ENCODE peak calls at places on chromosomes 12 and 14, in six cellular contexts. H is cardiac muscle cell; T is heart left ventricle; A is GM23338; L is activated CD8-positive, alpha-beta T cell treated with anti-CD3 and anti-CD28 coated beads for 36 hours; Q is heart right ventricle. Y is an unnamed sample.

GRCh38 chr14:61643546-61643945 is 51.8 kb upstream of the HIF1A start:
- DNase-seq in H (no peak), T (no peak), A (no peak), L (no peak), Q (no peak), Y (no peak)

GRCh38 chr12:112800183-112800582 is 8.6 kb downstream of the RPH3A start:
- DNase-seq in H (no peak), T (no peak), A (no peak), L (no peak), Q (no peak), Y (no peak)

GRCh38 chr14:102440392-102440791 is 69.2 kb downstream of the ANKRD9 start:
- DNase-seq in H (no peak), T (no peak), A (no peak), L (no peak), Q (no peak), Y (no peak)

GRCh38 chr14:21846227-21846885 is 172.7 kb upstream of the OR4E1 start:
- DNase-seq in H (peak; percentile 17), T (no peak), A (peak; percentile 77), L (peak; percentile 82), Q (no peak), Y (no peak)

GRCh38 chr14:93648440-93649168 is 139.7 kb downstream of the PRIMA1 start:
- DNase-seq in H (no peak), T (no peak), A (peak; percentile 77), L (peak; percentile 69), Q (no peak), Y (no peak)

GRCh38 chr12:30985814-30986452 is 59.4 kb downstream of the TSPAN11 start:
- DNase-seq in H (peak; percentile 74), T (peak; percentile 42), A (peak; percentile 79), L (peak; percentile 47), Q (peak; percentile 61), Y (peak; percentile 64)

GRCh38 chr12:104788848-104789271 is 169.2 kb downstream of the SLC41A2 start:
- DNase-seq in H (no peak), T (no peak), A (peak; percentile 90), L (no peak), Q (no peak), Y (no peak)

GRCh38 chr14:75295061-75295461 is 16.4 kb downstream of the FOS start:
- DNase-seq in H (peak; percentile 90), T (peak; percentile 71), A (peak; percentile 68), L (peak; percentile 32), Q (peak; percentile 69), Y (no peak)

GRCh38 chr12:120939523-120939922 is 35.4 kb upstream of the SPPL3 start:
- DNase-seq in H (no peak), T (peak; percentile 50), A (no peak), L (no peak), Q (no peak), Y (no peak)

GRCh38 chr12:128853321-128854197 is at the start of gene GLT1D1:
- DNase-seq in H (no peak), T (no peak), A (peak; percentile 33), L (no peak), Q (no peak), Y (peak; percentile 29)

GRCh38 chr12:89497005-89497404 is 27.6 kb downstream of the GALNT4 start:
- DNase-seq in H (peak; percentile 87), T (no peak), A (no peak), L (no peak), Q (no peak), Y (no peak)

GRCh38 chr14:80215081-80215480 is 3.8 kb upstream of the DIO2 start:
- DNase-seq in H (no peak), T (no peak), A (no peak), L (no peak), Q (no peak), Y (no peak)

GRCh38 chr12:25352078-25352918 is 101.6 kb upstream of the KRAS start:
- DNase-seq in H (peak; percentile 60), T (no peak), A (no peak), L (no peak), Q (no peak), Y (no peak)

GRCh38 chr12:98456583-98457573 is 58.5 kb upstream of the TMPO start:
- DNase-seq in H (peak; percentile 65), T (peak; percentile 37), A (peak; percentile 77), L (peak; percentile 54), Q (peak; percentile 48), Y (no peak)

GRCh38 chr12:94218244-94218643 is 69.9 kb downstream of the PLXNC1 start:
- DNase-seq in H (no peak), T (no peak), A (no peak), L (no peak), Q (no peak), Y (no peak)

GRCh38 chr12:109018276-109018675 is 2.6 kb downstream of the SVOP start:
- DNase-seq in H (no peak), T (no peak), A (no peak), L (no peak), Q (no peak), Y (no peak)

GRCh38 chr14:69132513-69133181 is 20.3 kb downstream of the DCAF5 start:
- DNase-seq in H (peak; percentile 10), T (no peak), A (no peak), L (no peak), Q (no peak), Y (no peak)

GRCh38 chr14:54447231-54447692 is 6.1 kb upstream of the CNIH1 start:
- DNase-seq in H (peak; percentile 86), T (no peak), A (no peak), L (peak; percentile 14), Q (no peak), Y (no peak)

GRCh38 chr12:127928178-127928577 is 338.8 kb upstream of the TMEM132C start:
- DNase-seq in H (no peak), T (no peak), A (no peak), L (no peak), Q (no peak), Y (no peak)

GRCh38 chr14:101122114-101122854 is 218.8 kb upstream of the RTL1 start:
- DNase-seq in H (no peak), T (no peak), A (no peak), L (no peak), Q (no peak), Y (no peak)

GRCh38 chr12:2960996-2961616 is 1.9 kb downstream of the TEAD4 start:
- DNase-seq in H (no peak), T (no peak), A (peak; percentile 43), L (no peak), Q (no peak), Y (no peak)

GRCh38 chr12:65925626-65926025 is 101.3 kb downstream of the HMGA2 start:
- DNase-seq in H (no peak), T (no peak), A (no peak), L (no peak), Q (no peak), Y (no peak)

GRCh38 chr14:38098074-38098846 is 109.4 kb upstream of the SSTR1 start:
- DNase-seq in H (peak; percentile 6), T (no peak), A (no peak), L (no peak), Q (no peak), Y (no peak)

GRCh38 chr12:16606201-16606849 is 363 bp upstream of the LMO3 start:
- DNase-seq in H (peak; percentile 72), T (no peak), A (peak; percentile 86), L (no peak), Q (peak; percentile 12), Y (no peak)

GRCh38 chr12:1077036-1077803 is 86.2 kb downstream of the ERC1 start:
- DNase-seq in H (no peak), T (no peak), A (no peak), L (no peak), Q (no peak), Y (no peak)

DNA sequence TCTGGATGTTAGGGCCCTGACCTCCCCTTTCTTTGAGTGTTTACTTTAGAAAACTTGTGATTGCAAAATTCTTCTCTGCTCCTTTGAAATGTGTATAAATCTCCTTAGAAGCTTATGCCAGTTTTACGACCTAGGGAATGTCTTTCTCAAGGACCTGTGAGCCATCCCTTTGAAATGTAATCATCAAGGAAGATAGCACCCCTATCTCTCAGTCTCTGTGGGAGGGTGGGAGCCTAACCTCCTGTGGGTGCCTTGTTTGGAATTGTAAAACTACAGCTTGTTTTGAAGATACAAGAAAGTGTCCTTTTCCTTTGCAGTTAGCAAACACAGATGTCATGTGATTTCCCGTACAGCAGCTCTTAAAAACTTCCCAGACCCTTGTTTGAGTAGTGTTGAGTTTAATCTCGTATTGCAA is 3.3 kb downstream of the OR10AD1 start:
- DNase-seq in H (peak; percentile 57), T (no peak), A (peak; percentile 21), L (no peak), Q (no peak), Y (no peak)
- TF ChIP-seq CTCF in H (no peak), T (no peak), A (no peak), L (no peak), Q (no peak), Y (no peak)

DNA sequence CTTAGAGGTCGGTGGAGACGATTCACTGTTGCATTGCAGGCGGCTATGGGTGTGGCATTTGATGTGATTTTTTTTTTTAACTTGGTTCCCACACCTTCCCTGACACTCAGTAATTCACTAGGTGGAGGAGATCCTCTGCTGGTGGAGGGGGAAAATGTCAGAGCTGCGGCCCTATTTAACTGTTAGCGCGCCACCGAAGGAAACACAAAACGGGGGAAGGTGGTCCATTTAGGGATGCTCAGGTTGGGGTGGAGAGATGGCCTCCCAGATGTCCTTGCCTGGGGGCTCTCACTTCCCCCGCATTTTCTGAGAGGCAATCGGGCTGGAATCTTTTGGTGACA is 4.3 kb upstream of the HOXC12 start:
- DNase-seq in H (no peak), T (no peak), A (no peak), L (no peak), Q (no peak), Y (no peak)
- TF ChIP-seq CTCF in H (no peak), T (no peak), A (no peak), L (no peak), Q (no peak), Y (no peak)

DNA sequence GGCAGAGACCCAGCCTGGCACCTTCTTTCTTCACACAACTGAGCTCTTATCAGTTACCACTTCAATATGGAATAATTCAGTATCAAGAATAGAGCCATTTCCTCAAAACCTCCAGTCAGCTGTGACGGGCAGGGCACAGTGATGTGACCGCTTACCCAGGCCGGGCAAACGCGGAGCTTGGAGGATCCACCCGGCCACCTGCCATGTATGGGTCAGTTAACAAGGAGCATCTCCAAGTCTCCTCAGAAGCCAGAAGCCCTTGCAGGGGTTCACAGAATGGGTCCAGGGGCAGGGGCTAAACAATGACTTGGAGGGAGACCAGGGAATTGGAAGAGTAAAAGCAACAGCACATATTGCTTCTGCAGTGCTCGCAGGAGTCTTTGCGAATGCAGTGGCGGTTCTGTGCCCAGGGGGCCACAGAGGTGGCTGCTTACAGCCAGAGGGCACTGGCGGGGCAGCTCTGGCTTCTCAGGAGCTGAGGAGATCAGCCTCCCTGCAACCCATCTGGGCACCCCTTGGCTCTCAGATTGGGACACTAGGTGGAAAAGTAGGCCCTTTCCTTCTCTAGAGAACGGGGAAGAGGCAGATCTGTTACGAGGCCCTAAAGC is 162.3 kb downstream of the CALM1 start:
- DNase-seq in H (no peak), T (no peak), A (no peak), L (no peak), Q (no peak), Y (no peak)
- TF ChIP-seq CTCF in H (no peak), T (no peak), A (peak; percentile 7), L (no peak), Q (no peak), Y (no peak)

DNA sequence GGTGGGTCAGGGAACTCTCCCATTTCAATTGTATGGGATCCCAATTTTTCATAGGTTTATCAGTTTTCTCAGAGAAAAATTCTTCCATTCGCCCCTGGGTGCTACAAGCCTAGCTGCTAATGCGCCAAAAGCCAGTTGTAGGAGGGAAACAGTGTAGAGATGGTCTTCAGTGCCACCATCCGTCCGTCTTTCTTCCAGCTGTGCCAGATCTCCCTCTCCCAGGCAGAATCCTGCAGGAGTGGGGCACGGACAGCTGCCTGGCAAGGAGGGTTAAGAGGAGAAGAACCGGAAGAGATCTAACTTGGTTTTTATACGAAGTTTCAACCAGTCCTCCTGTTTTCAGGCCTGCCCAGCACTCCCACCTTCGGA is 38.9 kb upstream of the FUT8 start:
- DNase-seq in H (no peak), T (no peak), A (no peak), L (no peak), Q (no peak), Y (no peak)
- TF ChIP-seq CTCF in H (no peak), T (no peak), A (no peak), L (no peak), Q (peak; percentile 27), Y (no peak)

Y was measured in D721Med.